ENCODE peak calls at places on chromosomes 1 and 21, in five cellular contexts. R, Z, P, S and H are unnamed samples.

GRCh38 chr1:69738458-69738857 is 170.7 kb downstream of the LRRC7 start:
- DNase-seq in R (no peak), Z (no peak), P (no peak), S (no peak), H (no peak)

GRCh38 chr21:29098156-29098555 is 24.7 kb upstream of the CCT8 start:
- DNase-seq in R (no peak), Z (no peak), P (peak; percentile 23), S (no peak), H (no peak)

GRCh38 chr21:38223893-38224540 is 32.8 kb upstream of the KCNJ15 start:
- DNase-seq in R (no peak), Z (no peak), P (peak; percentile 26), S (no peak), H (no peak)

GRCh38 chr1:8423702-8424538 is 106.0 kb downstream of the SLC45A1 start:
- DNase-seq in R (peak; percentile 62), Z (peak; percentile 70), P (peak; percentile 65), S (no peak), H (peak; percentile 59)

GRCh38 chr1:53323316-53323715 is 4.6 kb downstream of the LRP8 start:
- DNase-seq in R (no peak), Z (peak; percentile 36), P (no peak), S (no peak), H (no peak)

GRCh38 chr1:226406401-226406881 is 1.5 kb downstream of the PARP1 start:
- DNase-seq in R (no peak), Z (no peak), P (peak; percentile 41), S (no peak), H (no peak)

GRCh38 chr1:244755673-244756072 is 79.8 kb upstream of the COX20 start:
- DNase-seq in R (no peak), Z (no peak), P (no peak), S (no peak), H (no peak)

GRCh38 chr1:192327997-192328396 is 11.2 kb downstream of the RGS21 start:
- DNase-seq in R (no peak), Z (no peak), P (no peak), S (no peak), H (no peak)

GRCh38 chr1:172344444-172344843 is 76.0 kb upstream of the C1orf105 start:
- DNase-seq in R (no peak), Z (no peak), P (no peak), S (no peak), H (no peak)

GRCh38 chr21:28229811-28230210 is 762.9 kb downstream of the LTN1 start:
- DNase-seq in R (no peak), Z (no peak), P (peak; percentile 93), S (no peak), H (no peak)

GRCh38 chr1:13737388-13737787 is 37.4 kb downstream of the PRDM2 start:
- DNase-seq in R (no peak), Z (no peak), P (no peak), S (no peak), H (no peak)

GRCh38 chr21:37139902-37140301 is 66.8 kb downstream of the TTC3 start:
- DNase-seq in R (no peak), Z (no peak), P (peak; percentile 71), S (no peak), H (no peak)

GRCh38 chr1:29280780-29281131 is 44.4 kb downstream of the PTPRU start:
- DNase-seq in R (no peak), Z (no peak), P (peak; percentile 59), S (no peak), H (no peak)

GRCh38 chr1:192311281-192311680 is 5.5 kb upstream of the RGS21 start:
- DNase-seq in R (no peak), Z (no peak), P (peak; percentile 80), S (no peak), H (no peak)

GRCh38 chr21:30561264-30561895 is at the start of gene KRTAP19-7:
- DNase-seq in R (no peak), Z (no peak), P (no peak), S (no peak), H (no peak)

GRCh38 chr1:53890522-53890941 is 935 bp upstream of the YIPF1 start:
- DNase-seq in R (no peak), Z (no peak), P (no peak), S (no peak), H (no peak)

GRCh38 chr1:12507631-12508030 is 110.4 kb downstream of the DHRS3 start:
- DNase-seq in R (no peak), Z (no peak), P (no peak), S (no peak), H (no peak)

GRCh38 chr1:210232524-210233215 is at the start of gene SERTAD4:
- DNase-seq in R (peak; percentile 37), Z (peak; percentile 55), P (no peak), S (no peak), H (peak; percentile 28)

GRCh38 chr1:2376931-2377672 is 14.3 kb downstream of the MORN1 start:
- DNase-seq in R (no peak), Z (peak; percentile 40), P (no peak), S (no peak), H (no peak)

GRCh38 chr21:33458861-33459260 is 20.9 kb downstream of the TMEM50B start:
- DNase-seq in R (no peak), Z (no peak), P (peak; percentile 19), S (no peak), H (no peak)

GRCh38 chr21:44984428-44984791 is 44.6 kb downstream of the SLX9 start:
- DNase-seq in R (no peak), Z (peak; percentile 45), P (no peak), S (no peak), H (no peak)

GRCh38 chr1:8090241-8090702 is 64.2 kb upstream of the ERRFI1 start:
- DNase-seq in R (no peak), Z (no peak), P (peak; percentile 98), S (no peak), H (no peak)

GRCh38 chr1:118944133-118944532 is 44.0 kb downstream of the TBX15 start:
- DNase-seq in R (no peak), Z (no peak), P (no peak), S (no peak), H (no peak)

GRCh38 chr1:118977591-118977990 is 10.6 kb downstream of the TBX15 start:
- DNase-seq in R (no peak), Z (no peak), P (no peak), S (no peak), H (no peak)

GRCh38 chr1:31855038-31855845 is 39.4 kb upstream of the SPOCD1 start:
- DNase-seq in R (no peak), Z (no peak), P (peak; percentile 75), S (no peak), H (no peak)

GRCh38 chr1:63051886-63052285 is 268.0 kb downstream of the ATG4C start:
- DNase-seq in R (no peak), Z (no peak), P (no peak), S (no peak), H (no peak)

GRCh38 chr1:36570478-36571060 is 87.9 kb upstream of the CSF3R start:
- DNase-seq in R (no peak), Z (no peak), P (no peak), S (no peak), H (no peak)

GRCh38 chr1:155833665-155834295 is 23.2 kb downstream of the GON4L start:
- DNase-seq in R (no peak), Z (no peak), P (no peak), S (no peak), H (no peak)
- H3K27ac ChIP-seq in R (no peak overlapping the region), Z (no peak overlapping the region), P (no peak overlapping the region), S (no peak overlapping the region), H (no peak overlapping the region)

GRCh38 chr1:18940303-18941020 is 16.0 kb downstream of the IFFO2 start:
- DNase-seq in R (no peak), Z (no peak), P (peak; percentile 60), S (no peak), H (no peak)

GRCh38 chr1:18942340-18942739 is 14.1 kb downstream of the IFFO2 start:
- DNase-seq in R (no peak), Z (no peak), P (no peak), S (no peak), H (no peak)

GRCh38 chr1:18939398-18940302 is 16.8 kb downstream of the IFFO2 start:
- DNase-seq in R (no peak), Z (no peak), P (peak; percentile 73), S (no peak), H (no peak)

GRCh38 chr1:18943162-18943561 is 13.3 kb downstream of the IFFO2 start:
- DNase-seq in R (no peak), Z (no peak), P (no peak), S (no peak), H (no peak)

DNA sequence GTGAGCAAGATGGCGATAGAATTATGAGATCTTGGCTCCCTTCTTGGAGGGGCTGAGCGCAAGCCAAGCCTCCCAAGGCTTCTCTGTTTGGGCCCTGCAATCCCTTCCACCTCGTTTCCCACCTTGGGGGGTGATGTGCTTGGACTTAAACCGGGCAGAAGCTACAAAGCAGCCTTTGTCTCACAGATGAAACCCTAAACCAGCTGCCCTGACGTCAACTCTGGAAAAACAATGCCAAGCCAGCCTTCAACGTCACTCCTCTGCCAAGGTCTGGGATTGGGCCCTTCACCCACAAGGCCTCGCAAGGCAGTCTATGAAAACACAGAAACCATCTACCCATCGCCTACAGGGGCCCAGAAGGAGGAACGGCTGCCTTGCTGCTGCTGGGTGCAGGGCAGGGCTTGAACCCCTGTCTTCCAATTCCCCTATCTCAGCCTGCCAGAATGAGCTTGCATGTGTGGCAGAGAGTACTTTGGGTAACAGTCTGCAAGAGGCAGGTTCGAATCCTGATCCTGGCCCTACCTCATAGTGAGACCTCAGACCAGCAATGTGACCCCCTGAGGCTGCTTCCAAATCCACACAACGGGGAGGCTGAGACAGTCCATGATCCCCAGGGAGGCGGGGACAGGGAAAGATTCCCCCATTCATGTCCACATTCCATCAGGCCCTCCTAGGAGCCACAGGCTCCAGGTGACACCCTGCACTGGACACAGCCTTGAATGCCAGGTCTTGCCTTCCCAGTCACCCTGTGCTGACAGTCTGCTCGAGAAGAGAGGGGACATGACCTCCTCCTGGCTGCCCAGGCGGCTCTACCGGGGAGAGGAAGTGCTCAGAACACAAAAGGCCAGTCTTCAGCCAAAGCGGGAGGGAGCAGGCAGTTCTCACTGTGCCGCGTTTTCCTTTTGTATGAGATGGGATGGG is 15.0 kb downstream of the IFFO2 start:
- DNase-seq in R (no peak), Z (no peak), P (peak; percentile 97), S (no peak), H (peak; percentile 84)
- H3K27ac ChIP-seq in R (peak overlapping the region; percentile 41), Z (no peak overlapping the region), P (peak overlapping the region; percentile 68), S (peak overlapping the region; percentile 70), H (peak overlapping the region; percentile 96)

DNA sequence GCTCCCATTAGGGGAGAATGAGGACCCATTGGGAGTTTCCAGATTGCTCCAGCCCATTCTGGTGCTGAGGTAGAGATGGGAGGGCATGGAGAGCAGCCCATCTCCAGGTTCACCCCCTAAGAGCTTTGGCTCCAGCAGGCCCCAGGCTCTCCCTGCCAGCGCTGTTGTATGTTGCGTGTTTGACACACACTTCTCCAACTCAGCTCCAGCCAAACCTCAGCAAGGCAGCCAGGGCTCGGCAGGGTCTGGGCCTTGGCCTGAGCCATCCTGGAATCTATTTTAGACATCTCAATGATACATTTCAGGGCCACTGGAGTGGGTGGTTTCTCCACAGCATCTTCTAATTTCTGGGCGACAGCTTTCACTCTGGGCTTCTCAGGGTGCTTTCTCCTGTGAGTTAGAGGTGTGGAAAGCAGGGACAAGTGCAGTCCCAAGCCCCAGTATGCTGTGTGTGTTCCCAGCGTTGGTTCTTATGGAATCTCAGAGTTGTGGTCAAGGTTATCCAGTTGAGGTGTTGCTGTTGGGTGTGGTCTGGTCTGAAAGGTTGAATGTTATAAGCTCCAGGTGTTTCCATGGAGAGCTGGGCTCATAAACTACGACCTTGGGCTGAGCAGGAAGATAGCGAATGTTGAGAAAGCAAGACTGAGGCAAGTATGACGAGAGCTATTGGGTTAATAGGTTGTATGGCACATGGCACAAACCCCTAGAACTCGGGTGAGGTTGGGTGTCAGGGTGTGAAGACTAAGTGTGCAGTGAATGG is 117.2 kb downstream of the NAV1 start:
- DNase-seq in R (peak; percentile 44), Z (no peak), P (no peak), S (no peak), H (no peak)
- H3K27ac ChIP-seq in R (no peak overlapping the region), Z (no peak overlapping the region), P (peak overlapping the region; percentile 66), S (no peak overlapping the region), H (no peak overlapping the region)

GRCh38 chr1:145778146-145778540 is 45.8 kb downstream of the RNF115 start:
- DNase-seq in R (no peak), Z (no peak), P (no peak), S (no peak), H (no peak)
- H3K27ac ChIP-seq in R (peak overlapping the region; percentile 56), Z (no peak overlapping the region), P (no peak overlapping the region), S (no peak overlapping the region), H (no peak overlapping the region)